ENCODE peak calls at places on chromosome 18, in seven cellular contexts. X is endothelial cell of umbilical vein, H is SK-N-SH, L is epithelial cell of esophagus, G is GM12865, C is left ventricle myocardium inferior, W is tibial artery. M is an unnamed sample.

GRCh38 chr18:36075862-36076587 is 8.7 kb upstream of the RPRD1A start:
- DNase-seq in H (no peak), X (no peak), L (peak; percentile 95), C (no peak), W (no peak), G (peak; percentile 38), M (no peak)

GRCh38 chr18:12377556-12378553 is 828 bp upstream of the AFG3L2 start:
- DNase-seq in W (no peak), X (no peak), H (no peak), L (peak; percentile 99), C (no peak), G (no peak), M (no peak)

GRCh38 chr18:67410671-67411070 is 105.8 kb downstream of the DSEL start:
- DNase-seq in H (no peak), C (no peak), X (no peak), L (no peak), W (no peak), G (no peak), M (no peak)

GRCh38 chr18:68826111-68826510 is 28.2 kb downstream of the CCDC102B start:
- DNase-seq in C (no peak), G (no peak), X (no peak), W (peak; percentile 76), H (no peak), L (no peak), M (no peak)

GRCh38 chr18:76450912-76451421 is 44.1 kb downstream of the ZNF516 start:
- DNase-seq in X (peak; percentile 72), L (peak; percentile 53), W (no peak), H (peak; percentile 91), G (peak; percentile 60), C (peak; percentile 63), M (no peak)

GRCh38 chr18:68699043-68699442 is 15.9 kb downstream of the TMX3 start:
- DNase-seq in G (no peak), H (no peak), L (peak; percentile 39), W (no peak), C (no peak), X (no peak), M (no peak)

GRCh38 chr18:5895886-5896740 is 791 bp upstream of the TMEM200C start:
- DNase-seq in W (peak; percentile 64), X (no peak), C (peak; percentile 18), L (no peak), H (peak; percentile 72), G (peak; percentile 12), M (no peak)

GRCh38 chr18:51153659-51154371 is 43.7 kb downstream of the MEX3C start:
- DNase-seq in H (peak; percentile 35), C (no peak), X (no peak), W (no peak), G (peak; percentile 90), L (no peak), M (peak; percentile 79)

GRCh38 chr18:36850527-36851201 is 21.7 kb downstream of the KIAA1328 start:
- DNase-seq in G (no peak), L (peak; percentile 93), C (no peak), W (no peak), X (peak; percentile 61), H (no peak), M (no peak)

GRCh38 chr18:26563024-26563423 is 14.7 kb upstream of the KCTD1 start:
- DNase-seq in G (no peak), L (no peak), W (no peak), X (no peak), H (no peak), C (no peak), M (no peak)

GRCh38 chr18:43789234-43790000 is 512.1 kb upstream of the SYT4 start:
- DNase-seq in W (no peak), H (peak; percentile 49), L (no peak), X (peak; percentile 14), G (no peak), C (no peak), M (no peak)

GRCh38 chr18:76442413-76443171 is 52.5 kb downstream of the ZNF516 start:
- DNase-seq in C (no peak), W (no peak), H (no peak), G (no peak), X (no peak), L (no peak), M (no peak)

GRCh38 chr18:3867768-3868445 is 417.9 kb downstream of the TGIF1 start:
- DNase-seq in W (no peak), C (no peak), X (no peak), G (no peak), L (no peak), H (no peak), M (no peak)

GRCh38 chr18:34977787-34978532 is 63.3 kb upstream of the MAPRE2 start:
- DNase-seq in L (peak; percentile 44), W (no peak), H (peak; percentile 39), G (peak; percentile 48), C (peak; percentile 37), X (peak; percentile 34), M (peak; percentile 57)

GRCh38 chr18:22238036-22238435 is 68.6 kb downstream of the GATA6 start:
- DNase-seq in L (no peak), X (no peak), C (no peak), H (no peak), W (no peak), G (no peak), M (no peak)

GRCh38 chr18:37355772-37356171 is 209.8 kb downstream of the CELF4 start:
- DNase-seq in W (no peak), L (no peak), C (no peak), G (no peak), H (no peak), X (no peak), M (no peak)

GRCh38 chr18:67266591-67267237 is 249.8 kb downstream of the DSEL start:
- DNase-seq in W (no peak), G (no peak), C (no peak), L (peak; percentile 41), X (peak; percentile 53), H (no peak), M (no peak)

GRCh38 chr18:59426855-59427254 is 67.8 kb upstream of the LMAN1 start:
- DNase-seq in W (no peak), L (peak; percentile 95), C (no peak), X (no peak), G (no peak), H (no peak), M (no peak)

GRCh38 chr18:10295751-10296150 is 158.7 kb upstream of the APCDD1 start:
- DNase-seq in G (no peak), W (no peak), C (no peak), L (no peak), H (no peak), X (peak; percentile 61), M (no peak)

GRCh38 chr18:48933578-48934399 is 17.0 kb downstream of the SMAD7 start:
- DNase-seq in L (no peak), X (peak; percentile 63), H (no peak), W (peak; percentile 67), G (peak; percentile 37), C (no peak), M (no peak)
- H3K4me3 ChIP-seq in L (no peak overlapping the region), X (no peak overlapping the region), H (no peak overlapping the region), W (peak overlapping the region; percentile 37), G (peak overlapping the region; percentile 42), C (peak overlapping the region; percentile 52), M (no peak overlapping the region)

GRCh38 chr18:32093106-32093511 is 1.4 kb downstream of the RNF138 start:
- DNase-seq in W (peak; percentile 77), C (peak; percentile 45), G (peak; percentile 79), X (peak; percentile 59), H (no peak), L (peak; percentile 56), M (no peak)

GRCh38 chr18:32095156-32095555 is 3.5 kb downstream of the RNF138 start:
- DNase-seq in H (no peak), L (no peak), G (peak; percentile 8), X (no peak), C (no peak), W (no peak), M (no peak)

GRCh38 chr18:32093523-32093922 is 1.8 kb downstream of the RNF138 start:
- DNase-seq in X (no peak), L (peak; percentile 21), G (no peak), W (no peak), C (no peak), H (peak; percentile 24), M (no peak)

GRCh38 chr18:32095571-32096229 is 4.0 kb downstream of the RNF138 start:
- DNase-seq in W (no peak), X (no peak), H (no peak), G (no peak), C (no peak), L (no peak), M (no peak)

DNA sequence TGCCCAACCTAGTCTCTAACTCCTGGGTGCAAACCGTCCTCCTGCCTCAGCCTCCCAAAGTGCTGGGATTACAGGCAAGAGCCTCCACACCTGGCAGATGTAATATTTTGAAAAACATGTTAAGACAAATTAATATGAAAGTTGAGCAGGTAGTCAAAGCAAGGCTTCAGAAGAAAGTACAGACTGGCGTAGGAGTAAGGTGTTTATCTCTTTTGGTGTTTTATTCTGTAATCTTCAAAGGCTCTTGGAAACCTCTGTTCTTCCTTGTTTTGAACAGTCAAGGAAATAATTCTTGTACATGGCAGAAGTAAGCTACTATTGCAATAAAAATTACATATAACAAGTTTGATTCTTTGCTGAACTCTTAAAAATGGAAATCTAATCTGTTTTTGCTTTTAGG is 5.3 kb downstream of the RNF138 start:
- DNase-seq in L (no peak), H (no peak), X (no peak), W (no peak), G (no peak), C (no peak), M (no peak)
- H3K4me3 ChIP-seq in L (no peak overlapping the region), H (no peak overlapping the region), X (no peak overlapping the region), W (no peak overlapping the region), G (no peak overlapping the region), C (no peak overlapping the region), M (no peak overlapping the region)

GRCh38 chr18:8513249-8513648 is 96.0 kb upstream of the RAB12 start:
- DNase-seq in L (no peak), H (no peak), W (peak; percentile 16), C (no peak), X (no peak), G (no peak), M (no peak)

GRCh38 chr18:8516391-8517250 is 92.6 kb upstream of the RAB12 start:
- DNase-seq in C (no peak), G (no peak), W (peak; percentile 42), H (no peak), L (peak; percentile 92), X (no peak), M (no peak)

GRCh38 chr18:8514409-8514808 is 94.8 kb upstream of the RAB12 start:
- DNase-seq in L (no peak), G (no peak), W (no peak), C (no peak), H (no peak), X (no peak), M (no peak)

GRCh38 chr18:8517276-8517675 is 92.0 kb upstream of the RAB12 start:
- DNase-seq in L (no peak), W (peak; percentile 34), X (no peak), C (no peak), H (no peak), G (no peak), M (no peak)

GRCh38 chr18:8515142-8515865 is 93.9 kb upstream of the RAB12 start:
- DNase-seq in H (no peak), W (peak; percentile 15), L (no peak), X (no peak), C (no peak), G (no peak), M (no peak)
- H3K4me3 ChIP-seq in H (no peak overlapping the region), W (no peak overlapping the region), L (no peak overlapping the region), X (no peak overlapping the region), C (no peak overlapping the region), G (no peak overlapping the region), M (no peak overlapping the region)

DNA sequence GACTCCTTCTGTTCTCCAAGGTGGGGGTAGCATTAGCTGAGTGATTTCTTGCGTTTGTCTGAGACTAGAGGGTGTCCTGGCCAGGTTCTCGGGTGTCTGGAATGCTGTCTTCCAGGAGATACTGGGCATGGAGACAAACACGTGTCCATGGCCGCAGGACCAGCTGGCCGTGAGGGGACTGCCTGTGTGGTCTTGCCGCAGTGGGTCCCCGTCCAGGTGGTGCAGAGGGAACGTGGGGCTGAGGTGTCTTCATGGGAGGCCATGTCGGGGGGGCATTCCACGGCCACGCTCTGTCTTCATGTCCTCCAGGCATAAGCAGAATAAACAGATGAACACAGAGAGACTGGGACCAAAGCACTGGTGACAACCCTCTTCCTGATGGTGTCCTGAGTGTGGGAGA is 66.6 kb downstream of the SMIM21 start:
- DNase-seq in H (no peak), G (no peak), C (no peak), W (no peak), L (no peak), X (no peak), M (no peak)
- H3K4me3 ChIP-seq in H (no peak overlapping the region), G (no peak overlapping the region), C (no peak overlapping the region), W (no peak overlapping the region), L (no peak overlapping the region), X (no peak overlapping the region), M (no peak overlapping the region)